ENCODE peak calls at places on chromosomes 3 and 15, in seven cellular contexts. E, F, J, V, C, S and A are unnamed samples.

GRCh38 chr3:189710620-189711388 is 79.6 kb downstream of the TP63 start:
- DNase-seq in E (no peak), F (peak; percentile 75), J (peak; percentile 55), V (no peak), C (no peak), S (no peak), A (peak; percentile 85)

GRCh38 chr15:26724381-26724780 is 48.5 kb downstream of the GABRB3 start:
- DNase-seq in E (no peak), F (no peak), J (no peak), V (no peak), C (no peak), S (no peak), A (no peak)

GRCh38 chr15:69668963-69669362 is 216.3 kb downstream of the RPLP1 start:
- DNase-seq in E (no peak), F (no peak), J (no peak), V (no peak), C (peak; percentile 62), S (no peak), A (no peak)

GRCh38 chr3:106157411-106157810 is 288.6 kb upstream of the CBLB start:
- DNase-seq in E (no peak), F (no peak), J (no peak), V (no peak), C (no peak), S (no peak), A (no peak)

GRCh38 chr3:190617185-190617584 is 103.3 kb downstream of the IL1RAP start:
- DNase-seq in E (no peak), F (no peak), J (no peak), V (no peak), C (peak; percentile 15), S (no peak), A (no peak)

GRCh38 chr15:51075364-51075763 is 19.3 kb downstream of the TNFAIP8L3 start:
- DNase-seq in E (no peak), F (no peak), J (peak; percentile 52), V (no peak), C (no peak), S (no peak), A (no peak)

GRCh38 chr15:79593119-79593869 is 161.2 kb downstream of the MINAR1 start:
- DNase-seq in E (no peak), F (peak; percentile 21), J (no peak), V (no peak), C (no peak), S (no peak), A (no peak)

GRCh38 chr3:58577269-58577821 is at the start of gene FAM107A:
- DNase-seq in E (no peak), F (peak; percentile 66), J (peak; percentile 45), V (no peak), C (no peak), S (no peak), A (no peak)

GRCh38 chr15:84929795-84930371 is 45.4 kb downstream of the SLC28A1 start:
- DNase-seq in E (no peak), F (peak; percentile 53), J (no peak), V (no peak), C (no peak), S (no peak), A (peak; percentile 96)

GRCh38 chr3:108489776-108490175 is 20.6 kb downstream of the MYH15 start:
- DNase-seq in E (peak; percentile 46), F (peak; percentile 41), J (no peak), V (peak; percentile 10), C (peak; percentile 53), S (peak; percentile 26), A (peak; percentile 18)

GRCh38 chr3:126197854-126198584 is 17.6 kb upstream of the ALDH1L1 start:
- DNase-seq in E (peak; percentile 73), F (peak; percentile 82), J (peak; percentile 67), V (no peak), C (peak; percentile 54), S (no peak), A (peak; percentile 71)

GRCh38 chr15:85607842-85608241 is 186.9 kb downstream of the KLHL25 start:
- DNase-seq in E (no peak), F (peak; percentile 51), J (no peak), V (no peak), C (no peak), S (no peak), A (peak; percentile 29)

GRCh38 chr15:68279779-68280745 is 2.5 kb downstream of the FEM1B start:
- DNase-seq in E (no peak), F (no peak), J (no peak), V (no peak), C (no peak), S (no peak), A (no peak)